ENCODE peak calls at places on chromosomes 13 and 19, in seven cellular contexts. M is IMR-90, T is neuronal stem cell, E is mesendoderm, Y is mesenchymal stem cell, L is H1, C is trophoblast cell. R is an unnamed sample. For H3K79me1, the result is how much of the 10 kb centered on the place peaks cover.

GRCh38 chr13:98371624-98372023 is 194.6 kb upstream of the RNF113B start:
- DNase-seq in M (no peak), T (no peak), E (no peak), Y (no peak), L (no peak), C (no peak), R (no peak)

GRCh38 chr13:43564941-43565340 is 221.8 kb downstream of the ENOX1 start:
- DNase-seq in M (no peak), T (no peak), E (no peak), Y (no peak), L (no peak), C (no peak), R (no peak)

GRCh38 chr19:13865578-13866462 is 11.1 kb upstream of the NANOS3 start:
- DNase-seq in M (no peak), T (no peak), E (no peak), Y (no peak), L (no peak), C (no peak), R (no peak)

GRCh38 chr19:5603626-5604025 is 18.9 kb downstream of the SAFB2 start:
- DNase-seq in M (no peak), T (no peak), E (no peak), Y (no peak), L (no peak), C (no peak), R (no peak)

GRCh38 chr13:28794370-28794769 is 25.8 kb upstream of the MTUS2 start:
- DNase-seq in M (no peak), T (no peak), E (no peak), Y (no peak), L (no peak), C (no peak), R (no peak)

GRCh38 chr19:4618019-4618418 is 21.3 kb upstream of the TNFAIP8L1 start:
- DNase-seq in M (no peak), T (no peak), E (no peak), Y (no peak), L (no peak), C (no peak), R (no peak)

GRCh38 chr19:13094285-13094595 is 8.4 kb downstream of the LYL1 start:
- DNase-seq in M (no peak), T (no peak), E (no peak), Y (no peak), L (no peak), C (no peak), R (no peak)

GRCh38 chr13:99698010-99698815 is 196.9 kb downstream of the TM9SF2 start:
- DNase-seq in M (no peak), T (no peak), E (no peak), Y (no peak), L (no peak), C (no peak), R (no peak)

GRCh38 chr13:52447815-52448552 is 2.5 kb downstream of the VPS36 start:
- DNase-seq in M (no peak), T (no peak), E (peak), Y (no peak), L (no peak), C (no peak), R (no peak)

GRCh38 chr19:35446194-35446593 is 1.9 kb upstream of the FFAR2 start:
- DNase-seq in M (no peak), T (no peak), E (no peak), Y (no peak), L (no peak), C (no peak), R (no peak)

GRCh38 chr13:60509601-60510386 is 112.8 kb downstream of the TDRD3 start:
- DNase-seq in M (peak), T (no peak), E (no peak), Y (no peak), L (no peak), C (peak), R (no peak)

GRCh38 chr19:33040994-33041827 is 23.5 kb downstream of the RHPN2 start:
- DNase-seq in M (no peak), T (no peak), E (no peak), Y (peak), L (no peak), C (no peak), R (no peak)

GRCh38 chr13:27079421-27079958 is 92.1 kb downstream of the USP12 start:
- DNase-seq in M (peak), T (no peak), E (peak), Y (peak), L (no peak), C (peak), R (peak)

GRCh38 chr19:42143341-42144234 is 11.3 kb upstream of the POU2F2 start:
- DNase-seq in M (peak), T (peak), E (peak), Y (peak), L (peak), C (peak), R (peak)

GRCh38 chr13:74966814-74967213 is 515.2 kb downstream of the TBC1D4 start:
- DNase-seq in M (no peak), T (no peak), E (peak), Y (peak), L (no peak), C (no peak), R (no peak)

GRCh38 chr19:35211545-35212230 is 16.9 kb downstream of the FAM187B start:
- DNase-seq in M (no peak), T (no peak), E (no peak), Y (no peak), L (no peak), C (no peak), R (no peak)

DNA sequence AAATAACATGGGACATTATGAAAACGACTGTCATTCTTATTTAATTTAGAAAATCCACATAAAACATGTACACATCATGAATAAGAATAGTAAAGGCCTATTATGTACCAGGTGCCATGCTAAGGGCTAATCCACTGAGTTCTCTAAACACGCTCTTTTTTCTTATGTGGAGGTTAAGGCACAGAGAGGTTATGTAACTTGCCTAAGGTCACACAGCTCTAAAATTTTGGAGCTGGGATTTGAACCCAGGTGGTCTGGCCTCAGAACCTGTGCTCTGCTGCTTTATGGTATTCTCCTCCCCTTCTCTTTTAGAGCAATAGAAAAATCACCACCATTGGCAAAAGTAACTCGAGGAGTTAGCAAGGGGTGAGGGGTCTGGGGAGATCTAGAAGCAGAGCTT is 156.9 kb upstream of the ZNF536 start:
- DNase-seq in M (no peak), T (no peak), E (no peak), Y (no peak), L (no peak), C (no peak), R (no peak)
- H3K9ac ChIP-seq in M (no peak), T (no peak), E (no peak), Y (no peak), L (no peak), C (no peak), R (no peak)

DNA sequence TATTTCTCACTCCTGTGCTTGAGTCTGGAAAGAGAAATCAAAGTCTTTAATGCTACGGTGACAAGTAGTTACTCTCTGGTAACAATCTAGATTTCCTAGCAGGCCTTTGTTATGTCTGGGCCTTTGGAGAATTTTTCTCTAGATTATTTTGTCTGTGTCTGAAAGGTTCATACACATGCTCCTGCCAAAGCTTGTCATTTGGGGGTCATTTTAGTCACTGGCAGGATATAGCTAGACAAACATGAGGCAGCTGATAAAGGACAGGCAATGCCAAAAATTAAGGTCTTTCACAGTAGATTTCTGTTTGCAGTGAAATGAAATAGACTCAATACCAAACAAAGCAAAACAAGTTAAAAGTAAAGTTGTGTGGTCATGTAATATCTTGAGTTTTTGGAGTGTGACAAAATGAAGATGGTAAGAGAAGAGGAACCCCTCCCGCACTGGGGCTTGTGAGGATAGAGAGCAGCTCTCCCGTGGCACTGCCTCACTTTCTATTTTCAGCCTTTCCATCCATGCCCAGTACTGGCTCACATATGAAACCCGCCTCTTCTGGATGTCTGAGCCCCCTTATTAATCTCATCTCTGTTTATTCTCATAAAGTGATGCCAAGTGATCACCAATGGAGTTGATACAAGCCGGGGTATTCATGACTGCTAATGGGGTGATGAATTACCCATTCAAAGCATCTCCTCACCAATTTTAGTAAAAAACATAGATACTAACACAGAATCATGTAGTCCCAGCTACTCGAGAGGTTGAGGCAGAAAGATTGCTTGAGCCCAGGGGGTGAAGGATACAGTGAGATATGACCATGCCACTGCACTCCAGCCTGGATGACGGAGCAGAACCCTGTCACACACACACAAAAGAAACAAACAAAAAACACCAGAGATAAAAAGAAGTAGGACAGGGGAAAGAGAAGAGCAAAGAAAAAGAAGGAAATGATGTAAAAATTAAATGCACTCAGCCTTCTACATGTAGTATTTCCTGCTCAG is 389.3 kb downstream of the FGF14 start:
- DNase-seq in M (no peak), T (no peak), E (no peak), Y (no peak), L (no peak), C (no peak), R (no peak)
- H3K79me1 ChIP-seq in M (under half), T (under half), E (under half), Y (under half), L (under half), C (under half), R (under half)

DNA sequence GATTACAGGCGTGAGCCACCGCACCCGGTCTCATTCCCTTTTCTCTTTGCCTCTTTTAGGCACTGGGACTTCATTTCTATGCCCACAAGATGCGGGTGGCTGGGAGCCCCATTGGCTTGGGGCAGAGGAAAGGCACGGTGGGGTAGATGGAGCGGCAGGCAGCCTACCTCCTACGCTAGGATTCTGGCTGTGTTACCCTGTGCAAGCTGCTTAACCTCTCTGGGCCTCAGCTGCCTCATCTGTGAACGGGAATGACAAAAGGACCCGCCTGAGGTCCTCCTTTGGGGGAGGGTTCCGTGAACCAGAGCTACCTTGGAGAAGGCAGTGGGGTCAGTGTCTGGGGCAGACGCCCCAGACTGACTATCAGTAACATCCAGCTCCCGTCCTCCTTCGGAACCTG is 9.3 kb upstream of the LINGO3 start:
- DNase-seq in M (no peak), T (no peak), E (no peak), Y (no peak), L (no peak), C (no peak), R (no peak)
- H3K9ac ChIP-seq in M (no peak), T (no peak), E (no peak), Y (no peak), L (no peak), C (no peak), R (no peak)

GRCh38 chr19:49701271-49701786 is 10.4 kb downstream of the CPT1C start:
- DNase-seq in M (no peak), T (no peak), E (no peak), Y (no peak), L (no peak), C (peak), R (peak)

GRCh38 chr19:49696115-49696514 is 5.2 kb downstream of the CPT1C start:
- DNase-seq in M (no peak), T (no peak), E (no peak), Y (no peak), L (no peak), C (no peak), R (no peak)

GRCh38 chr19:49700563-49700962 is 9.6 kb downstream of the CPT1C start:
- DNase-seq in M (no peak), T (no peak), E (no peak), Y (no peak), L (no peak), C (no peak), R (no peak)

GRCh38 chr19:49696865-49697264 is 5.9 kb downstream of the CPT1C start:
- DNase-seq in M (no peak), T (no peak), E (no peak), Y (no peak), L (no peak), C (no peak), R (no peak)

DNA sequence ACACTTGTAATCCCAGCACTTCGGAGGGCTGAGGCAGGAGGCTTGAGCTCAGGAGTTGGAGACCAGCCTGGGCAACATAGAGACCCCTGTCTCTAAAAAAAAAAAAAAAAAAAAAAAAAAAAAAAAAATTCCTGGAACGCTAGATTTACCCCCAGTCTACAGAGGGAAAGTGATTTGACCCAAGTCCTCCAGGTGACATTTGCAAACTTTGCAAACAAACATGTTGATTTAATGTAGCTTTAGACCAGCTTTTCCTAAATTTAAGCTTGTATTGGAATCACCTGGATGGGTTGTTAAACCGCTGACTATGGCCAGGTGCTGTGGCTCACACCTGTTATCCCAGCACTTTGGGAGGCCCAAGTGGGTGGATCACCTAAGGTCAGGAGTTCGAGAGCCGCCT is 8.4 kb downstream of the CPT1C start:
- DNase-seq in M (no peak), T (no peak), E (no peak), Y (no peak), L (no peak), C (no peak), R (no peak)
- H3K79me1 ChIP-seq in M (under half), T (under half), E (under half), Y (under half), L (under half), C (under half), R (under half)

GRCh38 chr19:3056454-3057016 is 5.8 kb downstream of the TLE5 start:
- DNase-seq in M (no peak), T (no peak), E (peak), Y (no peak), L (peak), C (peak), R (no peak)

GRCh38 chr19:3058009-3058820 is 4.1 kb downstream of the TLE5 start:
- DNase-seq in M (no peak), T (no peak), E (no peak), Y (no peak), L (no peak), C (peak), R (no peak)

GRCh38 chr19:3058821-3059314 is 3.4 kb downstream of the TLE5 start:
- DNase-seq in M (no peak), T (no peak), E (no peak), Y (no peak), L (no peak), C (no peak), R (no peak)

GRCh38 chr19:3055741-3056453 is 6.4 kb downstream of the TLE5 start:
- DNase-seq in M (no peak), T (no peak), E (peak), Y (no peak), L (peak), C (peak), R (peak)

DNA sequence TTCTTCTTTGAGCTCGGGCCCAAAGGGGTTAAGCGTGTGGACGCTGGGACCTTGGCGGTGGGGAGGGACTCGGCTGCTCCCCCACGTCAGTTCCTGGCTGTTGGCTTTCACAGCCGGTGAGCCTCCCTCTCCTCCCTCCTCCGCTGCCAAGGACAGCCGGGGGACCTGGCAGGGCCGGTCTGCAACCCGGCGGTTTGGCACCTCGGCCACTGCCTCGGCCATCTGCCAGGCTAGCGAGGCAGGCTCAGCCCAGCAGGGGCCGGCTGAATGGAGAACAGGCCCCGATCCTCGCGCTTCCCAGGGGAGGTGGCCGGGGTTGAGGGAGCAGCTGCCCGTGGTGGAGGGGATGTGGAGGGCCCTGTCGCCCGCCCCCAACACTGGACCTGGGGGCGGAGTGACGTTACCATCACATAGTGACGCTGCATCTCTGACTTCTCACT is 5.0 kb downstream of the TLE5 start:
- DNase-seq in M (no peak), T (no peak), E (peak), Y (no peak), L (peak), C (peak), R (peak)
- H3K9ac ChIP-seq in M (no peak), T (no peak), E (peak), Y (peak), L (no peak), C (no peak), R (no peak)

GRCh38 chr13:100817897-100818296 is 143.3 kb upstream of the TMTC4 start:
- DNase-seq in M (no peak), T (no peak), E (no peak), Y (no peak), L (no peak), C (no peak), R (no peak)
- H3K79me1 ChIP-seq in M (under half), T (under half), E (under half), Y (under half), L (under half), C (under half), R (under half)